ENCODE peak calls at places on chromosomes 7 and 10, in ten cellular contexts. Y, D, O, W, B, M, A, P, J and S are unnamed samples.

GRCh38 chr10:120981601-120982381 is 130.6 kb downstream of the WDR11 start:
- DNase-seq in W (no peak), P (no peak), O (no peak), A (no peak), J (no peak), Y (no peak), D (peak), B (no peak), M (no peak), S (no peak)

GRCh38 chr7:47293884-47294568 is 287.9 kb downstream of the TNS3 start:
- DNase-seq in P (peak), W (no peak), D (peak), A (peak), O (peak), J (no peak), B (peak), Y (no peak), M (peak), S (no peak)

GRCh38 chr10:84237199-84238051 is 3.9 kb downstream of the LRIT1 start:
- DNase-seq in B (peak), Y (no peak), P (no peak), A (peak), O (no peak), W (no peak), D (no peak), M (no peak), J (no peak), S (no peak)

GRCh38 chr10:119412244-119412750 is 130.2 kb downstream of the RGS10 start:
- DNase-seq in A (peak), M (peak), D (peak), B (peak), O (peak), Y (no peak), W (no peak), P (no peak), J (peak), S (peak)

GRCh38 chr7:29968683-29969457 is 20.7 kb downstream of the SCRN1 start:
- DNase-seq in D (peak), Y (no peak), B (no peak), W (no peak), A (no peak), O (peak), M (no peak), P (no peak), J (no peak), S (no peak)

GRCh38 chr10:102752266-102752930 is 8.7 kb downstream of the WBP1L start:
- DNase-seq in M (no peak), P (no peak), O (peak), D (peak), W (no peak), Y (no peak), J (no peak), A (no peak), B (no peak), S (no peak)

GRCh38 chr7:113100091-113100723 is 13.6 kb upstream of the GPR85 start:
- DNase-seq in D (peak), M (no peak), O (peak), B (peak), A (peak), J (no peak), Y (no peak), P (no peak), W (no peak), S (no peak)

GRCh38 chr10:17607603-17608332 is 9.4 kb downstream of the HACD1 start:
- DNase-seq in W (peak), M (no peak), D (peak), B (peak), J (peak), P (peak), O (peak), A (no peak), Y (peak), S (no peak)

GRCh38 chr10:51300617-51301350 is 226.5 kb downstream of the PRKG1 start:
- DNase-seq in D (no peak), W (no peak), J (peak), B (no peak), Y (no peak), P (no peak), M (no peak), O (peak), A (no peak), S (no peak)

GRCh38 chr10:122682522-122682921 is 17.1 kb downstream of the C10orf120 start:
- DNase-seq in O (no peak), A (peak), M (no peak), J (no peak), W (no peak), D (no peak), P (no peak), Y (no peak), B (peak), S (no peak)

GRCh38 chr10:89122431-89123066 is 84.6 kb downstream of the CH25H start:
- DNase-seq in P (peak), W (no peak), D (peak), A (no peak), B (no peak), O (peak), J (no peak), Y (no peak), M (no peak), S (no peak)

GRCh38 chr10:86798636-86799035 is 42.2 kb downstream of the BMPR1A start:
- DNase-seq in O (peak), J (no peak), A (no peak), B (no peak), D (peak), P (peak), Y (no peak), W (no peak), M (no peak), S (no peak)

GRCh38 chr7:8418627-8419245 is 14.7 kb upstream of the NXPH1 start:
- DNase-seq in P (peak), O (peak), J (peak), W (peak), D (peak), A (peak), B (peak), M (no peak), Y (peak), S (no peak)

GRCh38 chr7:150660939-150661613 is 24.4 kb upstream of the GIMAP2 start:
- DNase-seq in Y (no peak), A (no peak), D (no peak), M (no peak), J (no peak), B (no peak), P (no peak), O (no peak), W (no peak), S (no peak)

GRCh38 chr7:27863866-27864265 is 123.9 kb downstream of the TAX1BP1 start:
- DNase-seq in P (no peak), A (no peak), D (peak), M (no peak), B (no peak), W (no peak), O (no peak), Y (no peak), J (no peak), S (no peak)

GRCh38 chr10:89301231-89301630 is 615 bp upstream of the IFIT2 start:
- DNase-seq in B (peak), A (peak), M (no peak), J (no peak), O (peak), W (no peak), P (peak), D (peak), Y (no peak), S (no peak)

GRCh38 chr7:114820993-114821945 is 100.6 kb upstream of the MDFIC start:
- DNase-seq in M (no peak), P (no peak), J (no peak), A (no peak), O (peak), D (no peak), W (no peak), B (no peak), Y (no peak), S (no peak)

GRCh38 chr7:25900887-25901286 is 251.1 kb upstream of the NFE2L3 start:
- DNase-seq in A (no peak), O (no peak), W (no peak), P (no peak), Y (no peak), B (no peak), M (no peak), D (no peak), J (no peak), S (no peak)

GRCh38 chr10:14487511-14487909 is 156.8 kb upstream of the FRMD4A start:
- DNase-seq in A (no peak), P (no peak), J (peak), O (no peak), M (no peak), W (no peak), Y (no peak), D (peak), B (no peak), S (no peak)

GRCh38 chr10:32065871-32066270 is 9.6 kb upstream of the KIF5B start:
- DNase-seq in J (no peak), M (no peak), B (no peak), P (peak), O (peak), A (no peak), D (peak), Y (no peak), W (no peak), S (no peak)

GRCh38 chr10:100163704-100164621 is 21.9 kb downstream of the ERLIN1 start:
- DNase-seq in P (no peak), J (no peak), O (peak), A (no peak), D (no peak), Y (no peak), W (no peak), B (no peak), M (no peak), S (no peak)

GRCh38 chr10:25294032-25294926 is 119.5 kb downstream of the GPR158 start:
- DNase-seq in Y (no peak), P (no peak), W (no peak), J (peak), O (peak), M (no peak), B (no peak), D (peak), A (no peak), S (no peak)

GRCh38 chr7:41237956-41238355 is 464.9 kb downstream of the INHBA start:
- DNase-seq in B (no peak), O (no peak), W (no peak), A (no peak), Y (no peak), J (no peak), M (no peak), P (no peak), D (no peak), S (no peak)

GRCh38 chr10:42938351-42938750 is 138.5 kb upstream of the RET start:
- DNase-seq in M (peak), Y (no peak), J (no peak), P (no peak), A (no peak), W (no peak), B (no peak), O (no peak), D (no peak), S (no peak)